ENCODE peak calls at places on chromosomes 16 and 17, in five cellular contexts. One of them, this sample, is unnamed.

GRCh38 chr17:67452681-67453554 is 75.8 kb downstream of the PITPNC1 start:
- DNase-seq in HL-60: no peak
- DNase-seq in H1: no peak
- DNase-seq in GM12878: peak
- DNase-seq in K562: no peak
- DNase-seq in this sample: no peak

GRCh38 chr16:54370653-54371052 is 84.1 kb upstream of the IRX3 start:
- DNase-seq in H1: no peak
- DNase-seq in HL-60: no peak
- DNase-seq in GM12878: no peak
- DNase-seq in K562: peak
- DNase-seq in this sample: no peak

GRCh38 chr17:72922223-72922622 is 170.3 kb downstream of the SLC39A11 start:
- DNase-seq in HL-60: no peak
- DNase-seq in GM12878: no peak
- DNase-seq in H1: no peak
- DNase-seq in K562: no peak
- DNase-seq in this sample: no peak

GRCh38 chr17:45994228-45994627 is 4.8 kb upstream of the STH start:
- DNase-seq in GM12878: no peak
- DNase-seq in H1: no peak
- DNase-seq in HL-60: no peak
- DNase-seq in K562: no peak
- DNase-seq in this sample: no peak

GRCh38 chr17:45692661-45693060 is 91.5 kb upstream of the CRHR1 start:
- DNase-seq in HL-60: no peak
- DNase-seq in K562: no peak
- DNase-seq in H1: no peak
- DNase-seq in GM12878: no peak
- DNase-seq in this sample: no peak

GRCh38 chr17:45342306-45342705 is 25.5 kb upstream of the MAP3K14 start:
- DNase-seq in H1: no peak
- DNase-seq in K562: no peak
- DNase-seq in HL-60: no peak
- DNase-seq in GM12878: no peak
- DNase-seq in this sample: no peak

GRCh38 chr17:70677783-70678647 is 508.7 kb downstream of the KCNJ2 start:
- DNase-seq in GM12878: no peak
- DNase-seq in H1: no peak
- DNase-seq in K562: no peak
- DNase-seq in HL-60: peak
- DNase-seq in this sample: no peak

GRCh38 chr17:74740641-74741387 is 3.8 kb downstream of the RAB37 start:
- DNase-seq in K562: no peak
- DNase-seq in HL-60: no peak
- DNase-seq in H1: no peak
- DNase-seq in GM12878: no peak
- DNase-seq in this sample: no peak

DNA sequence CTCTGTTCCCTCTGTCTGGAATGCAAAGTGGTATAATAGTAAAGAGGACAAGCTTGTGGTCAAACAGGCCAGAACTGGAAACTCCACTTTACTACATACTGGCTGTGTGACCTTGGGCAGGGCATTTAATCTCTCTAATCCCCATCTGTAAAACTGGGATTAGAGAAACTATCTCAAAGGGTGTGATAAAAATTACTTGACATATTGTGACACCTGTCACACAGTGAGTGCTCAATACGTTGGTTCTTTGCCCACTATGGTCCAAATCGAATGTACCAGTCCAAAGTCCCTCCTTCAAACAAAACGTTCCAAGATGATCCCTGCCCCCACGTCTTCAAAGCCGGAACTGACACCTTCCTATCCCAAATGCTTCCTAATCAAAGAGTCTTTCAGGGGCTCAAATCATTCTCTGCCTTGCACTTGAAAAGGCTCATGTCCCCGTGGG is 734 bp downstream of the PGAP3 start:
- DNase-seq in HL-60: no peak
- DNase-seq in H1: no peak
- DNase-seq in GM12878: no peak
- DNase-seq in K562: peak
- DNase-seq in this sample: no peak
- TF ChIP-seq GABPA in HL-60: no peak
- TF ChIP-seq GABPA in H1: no peak
- TF ChIP-seq GABPA in GM12878: no peak
- TF ChIP-seq GABPA in K562: no peak
- TF ChIP-seq GABPA in this sample: no peak

DNA sequence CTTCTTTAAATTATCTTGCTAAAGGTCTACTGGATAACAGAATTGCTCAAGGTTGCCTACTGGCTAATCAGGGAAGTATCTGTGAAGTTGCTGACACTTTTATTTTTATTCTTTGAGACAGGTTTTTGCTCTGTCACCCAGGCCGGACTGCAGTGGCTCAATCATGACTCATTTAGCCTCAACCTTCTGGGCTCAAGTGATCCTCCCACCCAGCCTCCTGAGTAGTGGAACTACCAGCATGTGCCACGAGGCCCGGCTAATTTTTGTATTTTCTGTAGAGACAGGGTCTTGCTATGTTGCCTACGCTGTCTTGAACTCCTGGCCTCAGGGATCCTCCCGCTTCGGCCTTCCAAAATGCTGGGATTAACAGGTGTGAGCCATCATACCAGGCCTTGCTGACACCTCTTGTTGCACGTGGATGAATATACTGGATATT is 43.1 kb downstream of the GLG1 start:
- DNase-seq in GM12878: no peak
- DNase-seq in K562: peak
- DNase-seq in HL-60: peak
- DNase-seq in H1: no peak
- DNase-seq in this sample: no peak
- TF ChIP-seq CTCF in GM12878: no peak
- TF ChIP-seq CTCF in K562: no peak
- TF ChIP-seq CTCF in HL-60: no peak
- TF ChIP-seq CTCF in H1: no peak
- TF ChIP-seq CTCF in this sample: no peak

DNA sequence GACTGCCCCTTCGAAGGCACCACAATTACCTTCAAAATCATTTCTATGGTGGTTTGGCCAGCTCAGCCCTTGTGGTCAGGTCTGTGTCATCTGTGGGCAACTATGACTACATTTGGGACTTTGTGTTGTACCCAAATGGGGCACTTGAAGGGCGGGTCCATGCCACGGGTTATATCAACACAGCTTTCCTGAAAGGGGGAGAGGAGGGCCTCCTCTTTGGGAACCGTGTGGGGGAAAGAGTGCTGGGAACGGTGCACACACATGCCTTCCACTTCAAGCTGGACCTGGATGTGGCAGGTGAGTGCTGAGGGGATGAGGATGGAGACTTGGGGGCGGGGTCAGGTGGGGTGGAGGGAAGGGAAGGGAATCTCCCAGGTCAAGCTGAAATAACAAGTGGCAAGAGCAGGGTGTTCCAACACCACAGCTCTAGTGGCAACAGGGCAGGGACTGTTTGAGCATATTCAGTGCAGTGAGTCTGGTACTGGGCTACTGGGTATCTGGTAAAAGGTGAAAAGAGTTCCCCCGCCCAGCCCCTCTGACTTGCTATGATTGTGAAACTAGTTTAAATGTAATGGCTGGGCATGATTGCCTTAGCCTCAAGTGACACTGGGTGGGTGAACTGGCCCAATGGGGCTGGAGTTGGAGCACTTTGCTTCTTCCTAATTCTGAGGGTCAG is 1.7 kb downstream of the AOC2 start:
- DNase-seq in HL-60: no peak
- DNase-seq in GM12878: no peak
- DNase-seq in K562: no peak
- DNase-seq in H1: no peak
- DNase-seq in this sample: no peak
- TF ChIP-seq GABPA in HL-60: no peak
- TF ChIP-seq GABPA in GM12878: no peak
- TF ChIP-seq GABPA in K562: no peak
- TF ChIP-seq GABPA in H1: no peak
- TF ChIP-seq GABPA in this sample: no peak

GRCh38 chr16:20243731-20244281 is 83.5 kb downstream of the GP2 start:
- DNase-seq in H1: no peak
- DNase-seq in GM12878: no peak
- DNase-seq in HL-60: peak
- DNase-seq in K562: peak
- DNase-seq in this sample: no peak

GRCh38 chr16:20242568-20243240 is 84.6 kb downstream of the GP2 start:
- DNase-seq in H1: no peak
- DNase-seq in K562: no peak
- DNase-seq in HL-60: no peak
- DNase-seq in GM12878: no peak
- DNase-seq in this sample: no peak

GRCh38 chr16:20236890-20237289 is 90.4 kb downstream of the GP2 start:
- DNase-seq in H1: no peak
- DNase-seq in K562: no peak
- DNase-seq in GM12878: no peak
- DNase-seq in HL-60: no peak
- DNase-seq in this sample: no peak

GRCh38 chr16:20241321-20241720 is 86.0 kb downstream of the GP2 start:
- DNase-seq in K562: no peak
- DNase-seq in H1: no peak
- DNase-seq in GM12878: no peak
- DNase-seq in HL-60: peak
- DNase-seq in this sample: no peak
- TF ChIP-seq CTCF in K562: no peak
- TF ChIP-seq CTCF in H1: no peak
- TF ChIP-seq CTCF in GM12878: no peak
- TF ChIP-seq CTCF in HL-60: no peak
- TF ChIP-seq CTCF in this sample: no peak

GRCh38 chr17:78946631-78947030 is 21.4 kb upstream of the TIMP2 start:
- DNase-seq in K562: no peak
- DNase-seq in HL-60: peak
- DNase-seq in H1: no peak
- DNase-seq in GM12878: no peak
- DNase-seq in this sample: no peak

GRCh38 chr17:78944026-78944425 is 18.8 kb upstream of the TIMP2 start:
- DNase-seq in GM12878: no peak
- DNase-seq in K562: no peak
- DNase-seq in H1: no peak
- DNase-seq in HL-60: no peak
- DNase-seq in this sample: no peak

GRCh38 chr17:78947235-78948153 is 22.3 kb upstream of the TIMP2 start:
- DNase-seq in H1: no peak
- DNase-seq in K562: no peak
- DNase-seq in GM12878: no peak
- DNase-seq in HL-60: no peak
- DNase-seq in this sample: peak

GRCh38 chr17:78946131-78946530 is 20.9 kb upstream of the TIMP2 start:
- DNase-seq in HL-60: no peak
- DNase-seq in K562: no peak
- DNase-seq in GM12878: no peak
- DNase-seq in H1: no peak
- DNase-seq in this sample: no peak

GRCh38 chr17:78944956-78945355 is 19.8 kb upstream of the TIMP2 start:
- DNase-seq in K562: no peak
- DNase-seq in H1: no peak
- DNase-seq in HL-60: no peak
- DNase-seq in GM12878: no peak
- DNase-seq in this sample: no peak
- TF ChIP-seq GABPA in K562: no peak
- TF ChIP-seq GABPA in H1: no peak
- TF ChIP-seq GABPA in HL-60: no peak
- TF ChIP-seq GABPA in GM12878: no peak
- TF ChIP-seq GABPA in this sample: no peak